ENCODE peak calls at places on chromosomes 3 and 15, in four cellular contexts. Y, K, B and C are unnamed samples.
A peak's percentile ranks its signal among the peaks of the same experiment; 100 is the strongest.

GRCh38 chr15:75130597-75131268 is 70.9 kb upstream of the C15orf39 start:
- DNase-seq in Y (no peak), K (no peak), B (no peak), C (no peak)

GRCh38 chr15:69919816-69920215 is 177.9 kb downstream of the TLE3 start:
- DNase-seq in Y (no peak), K (no peak), B (no peak), C (no peak)

GRCh38 chr3:155352900-155353490 is 59.5 kb upstream of the STRIT1 start:
- DNase-seq in Y (peak; percentile 46), K (peak; percentile 21), B (no peak), C (peak; percentile 27)

GRCh38 chr3:79937567-79937966 is 169.8 kb upstream of the ROBO1 start:
- DNase-seq in Y (no peak), K (no peak), B (no peak), C (no peak)

GRCh38 chr3:4687167-4687566 is 194.0 kb downstream of the ITPR1 start:
- DNase-seq in Y (no peak), K (no peak), B (no peak), C (no peak)

GRCh38 chr3:58588030-58588614 is 10.9 kb upstream of the FAM107A start:
- DNase-seq in Y (peak; percentile 34), K (peak; percentile 46), B (no peak), C (peak; percentile 13)

GRCh38 chr3:18062289-18063025 is 320.0 kb upstream of the TBC1D5 start:
- DNase-seq in Y (peak; percentile 30), K (peak; percentile 22), B (no peak), C (peak; percentile 29)

GRCh38 chr3:129690406-129690805 is 83.9 kb upstream of the PLXND1 start:
- DNase-seq in Y (peak; percentile 78), K (peak; percentile 79), B (peak; percentile 38), C (peak; percentile 69)

GRCh38 chr3:25820372-25820771 is 30.5 kb downstream of the OXSM start:
- DNase-seq in Y (no peak), K (peak; percentile 99), B (no peak), C (peak; percentile 56)

GRCh38 chr3:184757010-184757651 is 45.3 kb upstream of the MAGEF1 start:
- DNase-seq in Y (no peak), K (peak; percentile 99), B (peak; percentile 63), C (no peak)

GRCh38 chr3:53728606-53729005 is 117.6 kb downstream of the CHDH start:
- DNase-seq in Y (no peak), K (no peak), B (no peak), C (no peak)

GRCh38 chr3:61877359-61877770 is 316.0 kb downstream of the PTPRG start:
- DNase-seq in Y (no peak), K (no peak), B (no peak), C (peak; percentile 14)

GRCh38 chr15:89187301-89187700 is 34.1 kb downstream of the RLBP1 start:
- DNase-seq in Y (no peak), K (no peak), B (no peak), C (no peak)

GRCh38 chr3:94643400-94643799 is 580.5 kb downstream of the NSUN3 start:
- DNase-seq in Y (no peak), K (no peak), B (no peak), C (no peak)

GRCh38 chr15:70185251-70185711 is 87.6 kb upstream of the TLE3 start:
- DNase-seq in Y (no peak), K (no peak), B (no peak), C (no peak)

GRCh38 chr3:172391592-172392302 is 56.5 kb downstream of the GHSR start:
- DNase-seq in Y (peak; percentile 31), K (peak; percentile 74), B (no peak), C (peak; percentile 24)

GRCh38 chr3:72214065-72215048 is 429.4 kb upstream of the PROK2 start:
- DNase-seq in Y (no peak), K (no peak), B (no peak), C (no peak)

GRCh38 chr3:25901796-25902195 is 111.9 kb downstream of the OXSM start:
- DNase-seq in Y (no peak), K (no peak), B (no peak), C (no peak)

GRCh38 chr15:69213786-69214185 is 53.4 kb downstream of the GLCE start:
- DNase-seq in Y (no peak), K (no peak), B (no peak), C (no peak)

GRCh38 chr3:184334470-184335158 is 2.8 kb upstream of the FAM131A start:
- DNase-seq in Y (no peak), K (peak; percentile 86), B (no peak), C (peak; percentile 71)

GRCh38 chr3:190862209-190863118 is at the start of gene GMNC:
- DNase-seq in Y (no peak), K (peak; percentile 48), B (peak; percentile 70), C (peak; percentile 69)
- TF ChIP-seq POLR2A in Y (no peak), K (no peak), B (no peak), C (no peak)

GRCh38 chr3:128076783-128077624 is 24.8 kb downstream of the SEC61A1 start:
- DNase-seq in Y (peak; percentile 86), K (no peak), B (no peak), C (peak; percentile 97)
- TF ChIP-seq POLR2A in Y (no peak), K (no peak), B (no peak), C (peak; percentile 85)

DNA sequence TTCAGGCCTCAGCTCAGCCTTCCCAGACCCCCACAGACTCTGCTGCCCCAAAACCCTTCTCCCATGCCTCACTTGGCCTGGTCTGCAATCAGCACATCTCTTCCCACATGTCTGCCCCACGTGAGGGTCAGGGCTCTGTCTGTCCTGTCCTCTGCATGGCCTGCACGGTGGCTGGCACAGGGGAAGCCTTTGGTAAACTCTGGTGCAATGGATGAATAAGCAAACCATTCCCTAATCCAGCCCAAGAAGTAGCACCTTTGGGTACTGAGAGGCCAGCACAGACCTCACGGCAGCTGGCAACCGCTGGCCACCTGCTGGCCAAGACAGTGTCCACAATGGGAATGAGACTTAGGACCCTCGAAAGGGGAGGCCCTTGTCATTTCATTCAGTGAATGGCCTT is 27.7 kb downstream of the ABTB1 start:
- DNase-seq in Y (no peak), K (no peak), B (no peak), C (no peak)
- TF ChIP-seq POLR2A in Y (no peak), K (no peak), B (no peak), C (no peak)

DNA sequence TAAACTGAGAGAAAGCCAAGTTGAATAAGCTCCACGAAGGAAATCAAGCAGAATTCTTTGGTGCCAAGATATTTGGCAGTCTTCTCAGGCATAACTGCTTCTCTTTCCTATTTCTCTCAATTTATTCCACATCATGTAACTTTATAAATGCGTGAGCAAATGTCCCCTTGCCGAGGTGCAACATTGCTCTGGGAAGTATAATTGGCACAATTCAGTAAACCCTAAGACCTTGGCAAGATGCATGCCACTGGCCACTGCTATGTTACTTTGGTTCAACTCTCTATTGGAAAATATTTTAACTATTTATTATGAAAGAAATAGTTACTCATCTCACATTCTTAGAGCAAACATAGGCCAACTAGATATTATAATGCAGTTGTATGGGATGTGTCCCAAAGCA is 170.2 kb downstream of the SUCNR1 start:
- DNase-seq in Y (no peak), K (no peak), B (no peak), C (no peak)
- TF ChIP-seq POLR2A in Y (no peak), K (no peak), B (no peak), C (no peak)

GRCh38 chr15:101277943-101278564 is 769 bp upstream of the SELENOS start:
- DNase-seq in Y (no peak), K (no peak), B (no peak), C (no peak)
- TF ChIP-seq POLR2A in Y (no peak), K (no peak), B (no peak), C (no peak)

DNA sequence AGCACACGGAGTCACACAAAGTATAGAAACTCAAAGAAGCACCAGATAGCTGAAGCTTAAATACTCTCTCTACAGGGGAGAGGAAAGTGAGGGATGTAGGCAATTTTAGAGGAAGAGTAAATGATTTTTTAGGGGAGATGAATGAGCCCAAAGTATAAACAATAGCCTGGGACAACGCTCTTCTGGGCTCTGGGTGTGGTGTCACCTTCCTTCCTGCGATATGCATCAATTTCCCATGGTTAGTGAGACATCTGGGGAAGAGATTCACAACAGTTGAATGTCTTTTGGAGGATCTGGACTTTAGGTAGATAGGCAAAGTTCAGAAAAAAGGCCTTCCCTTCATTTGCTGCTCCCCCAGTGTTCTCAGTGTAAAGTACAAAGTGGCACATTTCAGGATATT is 125.2 kb downstream of the EFHB start:
- DNase-seq in Y (no peak), K (no peak), B (no peak), C (no peak)
- TF ChIP-seq POLR2A in Y (no peak), K (no peak), B (no peak), C (no peak)

DNA sequence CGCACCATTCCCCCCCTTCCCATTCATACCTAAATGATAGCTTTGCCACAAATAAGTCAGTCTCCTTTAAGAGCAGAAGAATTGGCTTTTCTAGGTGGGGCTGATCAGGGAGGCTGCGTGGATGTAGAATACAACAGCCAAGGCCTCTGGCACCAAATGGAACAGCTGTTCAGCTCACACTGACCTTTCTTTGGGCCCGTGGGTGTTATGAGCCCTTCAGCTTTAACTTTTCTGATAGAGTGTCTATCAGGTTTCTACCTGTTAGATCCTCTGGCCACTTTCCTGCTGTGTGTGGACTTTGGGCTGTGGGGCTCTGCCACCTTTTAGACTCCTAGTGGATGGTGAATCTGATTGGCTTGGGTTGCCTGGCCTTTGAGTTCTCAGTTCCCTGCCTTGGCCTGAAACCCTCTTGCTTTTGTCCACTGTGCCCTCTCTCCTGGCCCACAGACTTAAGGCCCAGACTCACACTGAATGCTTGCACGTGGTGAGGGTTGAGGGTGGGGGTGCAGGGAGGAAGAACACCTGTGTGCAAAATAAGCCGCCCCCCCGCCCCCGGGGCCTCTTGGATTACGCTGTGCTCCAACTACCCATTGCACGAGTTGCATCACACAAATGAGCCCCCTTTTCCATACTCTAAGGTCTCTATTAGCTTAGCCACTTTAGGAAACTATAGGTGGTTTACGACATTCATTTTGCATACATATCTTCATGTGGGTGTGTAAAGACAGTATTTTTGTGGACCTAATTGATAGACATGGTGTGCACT is 1.3 kb upstream of the RFX7 start:
- DNase-seq in Y (peak; percentile 16), K (no peak), B (peak; percentile 22), C (peak; percentile 57)
- TF ChIP-seq POLR2A in Y (no peak), K (no peak), B (no peak), C (no peak)

GRCh38 chr3:112289011-112289410 is 5.0 kb downstream of the SLC9C1 start:
- DNase-seq in Y (no peak), K (no peak), B (no peak), C (no peak)

GRCh38 chr3:112298781-112299180 is 4.8 kb upstream of the SLC9C1 start:
- DNase-seq in Y (no peak), K (no peak), B (no peak), C (peak; percentile 2)

GRCh38 chr3:112297714-112298113 is 3.7 kb upstream of the SLC9C1 start:
- DNase-seq in Y (no peak), K (no peak), B (no peak), C (no peak)

GRCh38 chr3:112293368-112294321 is at the start of gene SLC9C1:
- DNase-seq in Y (peak; percentile 73), K (peak; percentile 74), B (peak; percentile 65), C (peak; percentile 69)
- TF ChIP-seq POLR2A in Y (no peak), K (no peak), B (no peak), C (no peak)